ENCODE peak calls at places on chromosomes 6 and 20, in five cellular contexts. X, Q, I, C and Y are unnamed samples.

GRCh38 chr6:113403966-113404575 is 453.1 kb upstream of the MARCKS start:
- DNase-seq in X (no peak), Q (no peak), I (no peak), C (no peak), Y (peak)

GRCh38 chr6:7137335-7138106 is 29.8 kb downstream of the RREB1 start:
- DNase-seq in X (peak), Q (peak), I (no peak), C (no peak), Y (peak)

GRCh38 chr6:16585805-16586204 is 175.5 kb downstream of the ATXN1 start:
- DNase-seq in X (no peak), Q (peak), I (no peak), C (no peak), Y (peak)

GRCh38 chr20:23161244-23161875 is 75.2 kb upstream of the CD93 start:
- DNase-seq in X (peak), Q (no peak), I (no peak), C (no peak), Y (peak)

GRCh38 chr6:111468329-111469012 is 14.5 kb downstream of the REV3L start:
- DNase-seq in X (no peak), Q (no peak), I (no peak), C (no peak), Y (peak)

GRCh38 chr20:36167826-36168634 is 13.5 kb downstream of the EPB41L1 start:
- DNase-seq in X (peak), Q (peak), I (no peak), C (no peak), Y (peak)

GRCh38 chr20:15902493-15902892 is 670.8 kb downstream of the KIF16B start:
- DNase-seq in X (peak), Q (no peak), I (no peak), C (no peak), Y (no peak)

GRCh38 chr6:116975600-116975999 is 98.6 kb downstream of the RFX6 start:
- DNase-seq in X (peak), Q (no peak), I (no peak), C (no peak), Y (peak)

GRCh38 chr6:169288591-169288990 is 34.9 kb upstream of the THBS2 start:
- DNase-seq in X (peak), Q (peak), I (no peak), C (no peak), Y (peak)

GRCh38 chr20:36367907-36368306 is 61.8 kb downstream of the DLGAP4 start:
- DNase-seq in X (no peak), Q (no peak), I (no peak), C (no peak), Y (no peak)

GRCh38 chr20:40467014-40467413 is 222.0 kb downstream of the MAFB start:
- DNase-seq in X (no peak), Q (no peak), I (no peak), C (no peak), Y (no peak)

GRCh38 chr6:7188492-7188891 is 80.7 kb downstream of the RREB1 start:
- DNase-seq in X (no peak), Q (no peak), I (no peak), C (no peak), Y (no peak)

GRCh38 chr20:51529027-51529749 is 13.3 kb downstream of the NFATC2 start:
- DNase-seq in X (no peak), Q (peak), I (no peak), C (no peak), Y (peak)

GRCh38 chr6:33566182-33567084 is 13.6 kb downstream of the BAK1 start:
- DNase-seq in X (peak), Q (peak), I (no peak), C (peak), Y (peak)

GRCh38 chr6:56581561-56581960 is 61.1 kb downstream of the DST start:
- DNase-seq in X (no peak), Q (no peak), I (no peak), C (no peak), Y (no peak)

GRCh38 chr6:36914227-36914794 is 28.6 kb downstream of the C6orf89 start:
- DNase-seq in X (peak), Q (no peak), I (no peak), C (no peak), Y (peak)

GRCh38 chr6:33929575-33930288 is 125.9 kb upstream of the MLN start:
- DNase-seq in X (no peak), Q (peak), I (no peak), C (no peak), Y (peak)

GRCh38 chr20:6654490-6655247 is 112.8 kb upstream of the BMP2 start:
- DNase-seq in X (peak), Q (peak), I (no peak), C (no peak), Y (no peak)

GRCh38 chr6:35754452-35755321 is 17.9 kb downstream of the ARMC12 start:
- DNase-seq in X (no peak), Q (no peak), I (no peak), C (no peak), Y (no peak)

GRCh38 chr6:1388081-1388926 is 1.1 kb upstream of the FOXF2 start:
- DNase-seq in X (no peak), Q (no peak), I (no peak), C (no peak), Y (no peak)

GRCh38 chr20:46000571-46001145 is 8.1 kb upstream of the MMP9 start:
- DNase-seq in X (no peak), Q (no peak), I (no peak), C (no peak), Y (no peak)

GRCh38 chr20:22204801-22205200 is 379.6 kb downstream of the FOXA2 start:
- DNase-seq in X (no peak), Q (no peak), I (no peak), C (no peak), Y (no peak)

GRCh38 chr6:78436335-78436734 is 431.0 kb upstream of the IRAK1BP1 start:
- DNase-seq in X (peak), Q (peak), I (no peak), C (no peak), Y (peak)

GRCh38 chr6:16130437-16130891 is 1.6 kb downstream of the MYLIP start:
- DNase-seq in X (peak), Q (no peak), I (no peak), C (no peak), Y (no peak)

GRCh38 chr6:128068110-128068460 is 167.2 kb upstream of the THEMIS start:
- DNase-seq in X (no peak), Q (no peak), I (no peak), C (no peak), Y (no peak)

GRCh38 chr6:41779336-41779735 is 364 bp downstream of the FRS3 start:
- DNase-seq in X (no peak), Q (no peak), I (no peak), C (no peak), Y (no peak)

GRCh38 chr6:124962617-124963415 is 579 bp downstream of the RNF217 start:
- DNase-seq in X (peak), Q (peak), I (no peak), C (no peak), Y (peak)

GRCh38 chr20:58614984-58615760 is 35.9 kb upstream of the STX16 start:
- DNase-seq in X (no peak), Q (no peak), I (no peak), C (no peak), Y (no peak)

GRCh38 chr6:104537185-104537584 is 322.5 kb downstream of the HACE1 start:
- DNase-seq in X (peak), Q (peak), I (no peak), C (peak), Y (peak)

GRCh38 chr6:40477246-40478126 is 109.7 kb downstream of the LRFN2 start:
- DNase-seq in X (no peak), Q (no peak), I (no peak), C (no peak), Y (no peak)

GRCh38 chr6:11323666-11324452 is 91.4 kb upstream of the NEDD9 start:
- DNase-seq in X (no peak), Q (no peak), I (no peak), C (no peak), Y (no peak)

GRCh38 chr6:43335469-43335868 is 26.8 kb upstream of the CRIP3 start:
- DNase-seq in X (no peak), Q (no peak), I (no peak), C (no peak), Y (no peak)

GRCh38 chr6:150327117-150327774 is 41.6 kb upstream of the IYD start:
- DNase-seq in X (no peak), Q (no peak), I (no peak), C (no peak), Y (no peak)

GRCh38 chr20:32448306-32449056 is 90.3 kb downstream of the ASXL1 start:
- DNase-seq in X (no peak), Q (no peak), I (no peak), C (no peak), Y (no peak)

GRCh38 chr6:92906385-92906784 is 513.0 kb downstream of the EPHA7 start:
- DNase-seq in X (no peak), Q (no peak), I (no peak), C (no peak), Y (no peak)

GRCh38 chr20:22471156-22471836 is 113.1 kb downstream of the FOXA2 start:
- DNase-seq in X (no peak), Q (no peak), I (no peak), C (no peak), Y (no peak)

GRCh38 chr20:62226707-62227590 is 6.9 kb upstream of the HRH3 start:
- DNase-seq in X (no peak), Q (no peak), I (no peak), C (no peak), Y (no peak)

GRCh38 chr20:11372831-11373230 is 544.9 kb upstream of the BTBD3 start:
- DNase-seq in X (no peak), Q (no peak), I (no peak), C (no peak), Y (no peak)